ENCODE peak calls at places on chromosome 1, in six cellular contexts. One of them, this sample, is unnamed.

GRCh38 chr1:30773722-30774121 is 16.1 kb upstream of the LAPTM5 start:
- DNase-seq in fibroblast of lung: no peak
- DNase-seq in mammary epithelial cell: no peak
- DNase-seq in astrocyte: no peak
- DNase-seq in MM.1S: no peak
- DNase-seq in PC-9: no peak
- DNase-seq in this sample: no peak

GRCh38 chr1:45863117-45863670 is 59.8 kb downstream of the MAST2 start:
- DNase-seq in mammary epithelial cell: no peak
- DNase-seq in MM.1S: no peak
- DNase-seq in fibroblast of lung: no peak
- DNase-seq in astrocyte: no peak
- DNase-seq in PC-9: no peak
- DNase-seq in this sample: no peak

GRCh38 chr1:55318111-55318817 is 103.1 kb upstream of the USP24 start:
- DNase-seq in mammary epithelial cell: no peak
- DNase-seq in fibroblast of lung: peak; percentile 39
- DNase-seq in astrocyte: peak; percentile 49
- DNase-seq in MM.1S: no peak
- DNase-seq in PC-9: no peak
- DNase-seq in this sample: no peak

GRCh38 chr1:44515416-44515815 is 110.4 kb downstream of the RNF220 start:
- DNase-seq in mammary epithelial cell: peak; percentile 67
- DNase-seq in MM.1S: no peak
- DNase-seq in astrocyte: peak; percentile 64
- DNase-seq in fibroblast of lung: no peak
- DNase-seq in PC-9: no peak
- DNase-seq in this sample: peak; percentile 93

GRCh38 chr1:234781241-234782056 is 171.5 kb upstream of the IRF2BP2 start:
- DNase-seq in mammary epithelial cell: no peak
- DNase-seq in PC-9: no peak
- DNase-seq in MM.1S: no peak
- DNase-seq in fibroblast of lung: no peak
- DNase-seq in astrocyte: no peak
- DNase-seq in this sample: peak; percentile 13

GRCh38 chr1:34781844-34782391 is 904 bp downstream of the GJB3 start:
- DNase-seq in astrocyte: no peak
- DNase-seq in mammary epithelial cell: peak; percentile 72
- DNase-seq in PC-9: peak; percentile 77
- DNase-seq in fibroblast of lung: no peak
- DNase-seq in MM.1S: no peak
- DNase-seq in this sample: peak; percentile 86

GRCh38 chr1:223837206-223837605 is 8.5 kb downstream of the TP53BP2 start:
- DNase-seq in mammary epithelial cell: no peak
- DNase-seq in MM.1S: peak; percentile 50
- DNase-seq in astrocyte: no peak
- DNase-seq in fibroblast of lung: peak; percentile 61
- DNase-seq in PC-9: no peak
- DNase-seq in this sample: no peak

GRCh38 chr1:81978945-81979344 is 178.2 kb downstream of the ADGRL2 start:
- DNase-seq in mammary epithelial cell: no peak
- DNase-seq in astrocyte: peak; percentile 4
- DNase-seq in MM.1S: no peak
- DNase-seq in fibroblast of lung: no peak
- DNase-seq in PC-9: no peak
- DNase-seq in this sample: no peak

GRCh38 chr1:65434760-65435159 is 14.3 kb downstream of the LEPR start:
- DNase-seq in fibroblast of lung: no peak
- DNase-seq in PC-9: peak; percentile 79
- DNase-seq in MM.1S: no peak
- DNase-seq in astrocyte: no peak
- DNase-seq in mammary epithelial cell: peak; percentile 84
- DNase-seq in this sample: no peak

GRCh38 chr1:217029311-217030157 is 306.3 kb upstream of the ESRRG start:
- DNase-seq in PC-9: peak; percentile 37
- DNase-seq in fibroblast of lung: peak; percentile 70
- DNase-seq in MM.1S: no peak
- DNase-seq in astrocyte: peak; percentile 86
- DNase-seq in mammary epithelial cell: peak; percentile 95
- DNase-seq in this sample: peak; percentile 99

GRCh38 chr1:228109962-228110488 is 926 bp upstream of the MRPL55 start:
- DNase-seq in MM.1S: no peak
- DNase-seq in astrocyte: peak; percentile 20
- DNase-seq in fibroblast of lung: no peak
- DNase-seq in PC-9: no peak
- DNase-seq in mammary epithelial cell: no peak
- DNase-seq in this sample: peak; percentile 30

GRCh38 chr1:204335533-204335932 is 24.2 kb downstream of the PLEKHA6 start:
- DNase-seq in fibroblast of lung: no peak
- DNase-seq in PC-9: no peak
- DNase-seq in MM.1S: no peak
- DNase-seq in astrocyte: no peak
- DNase-seq in mammary epithelial cell: no peak
- DNase-seq in this sample: no peak
- H3K79me2 ChIP-seq in fibroblast of lung: no peaks in the 10 kb centered on the region
- H3K79me2 ChIP-seq in PC-9: peaks cover 48% of the 10 kb centered on the region
- H3K79me2 ChIP-seq in MM.1S: no peaks in the 10 kb centered on the region
- H3K79me2 ChIP-seq in astrocyte: no peaks in the 10 kb centered on the region
- H3K79me2 ChIP-seq in mammary epithelial cell: no peaks in the 10 kb centered on the region
- H3K79me2 ChIP-seq in this sample: peaks cover 89% of the 10 kb centered on the region

DNA sequence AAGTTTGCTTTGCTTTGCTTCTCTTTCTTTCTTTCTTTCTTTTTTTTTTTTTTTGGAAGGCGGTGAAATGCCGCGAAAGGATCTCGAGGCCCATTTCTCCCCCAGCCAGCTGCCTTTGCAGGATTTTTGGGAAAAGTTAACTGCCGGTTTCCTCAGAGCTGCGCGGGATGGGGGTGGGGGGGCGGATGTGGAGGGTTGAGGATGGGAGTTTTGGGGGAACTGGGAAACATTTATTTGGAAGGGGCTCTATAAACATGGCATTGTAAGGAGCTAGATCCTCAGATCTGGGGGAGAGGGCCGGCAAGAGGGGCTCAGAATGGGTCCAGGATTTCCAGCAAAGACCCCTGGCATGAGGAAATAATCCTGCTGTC is 1.1 kb downstream of the ZNF362 start:
- DNase-seq in MM.1S: no peak
- DNase-seq in PC-9: no peak
- DNase-seq in astrocyte: no peak
- DNase-seq in mammary epithelial cell: no peak
- DNase-seq in fibroblast of lung: no peak
- DNase-seq in this sample: no peak
- H2AFZ ChIP-seq in MM.1S: peak overlapping the region; percentile 42
- H2AFZ ChIP-seq in PC-9: peak overlapping the region; percentile 84
- H2AFZ ChIP-seq in astrocyte: peak overlapping the region; percentile 34
- H2AFZ ChIP-seq in mammary epithelial cell: peak overlapping the region; percentile 76
- H2AFZ ChIP-seq in fibroblast of lung: peak overlapping the region; percentile 62
- H2AFZ ChIP-seq in this sample: peak overlapping the region; percentile 88

DNA sequence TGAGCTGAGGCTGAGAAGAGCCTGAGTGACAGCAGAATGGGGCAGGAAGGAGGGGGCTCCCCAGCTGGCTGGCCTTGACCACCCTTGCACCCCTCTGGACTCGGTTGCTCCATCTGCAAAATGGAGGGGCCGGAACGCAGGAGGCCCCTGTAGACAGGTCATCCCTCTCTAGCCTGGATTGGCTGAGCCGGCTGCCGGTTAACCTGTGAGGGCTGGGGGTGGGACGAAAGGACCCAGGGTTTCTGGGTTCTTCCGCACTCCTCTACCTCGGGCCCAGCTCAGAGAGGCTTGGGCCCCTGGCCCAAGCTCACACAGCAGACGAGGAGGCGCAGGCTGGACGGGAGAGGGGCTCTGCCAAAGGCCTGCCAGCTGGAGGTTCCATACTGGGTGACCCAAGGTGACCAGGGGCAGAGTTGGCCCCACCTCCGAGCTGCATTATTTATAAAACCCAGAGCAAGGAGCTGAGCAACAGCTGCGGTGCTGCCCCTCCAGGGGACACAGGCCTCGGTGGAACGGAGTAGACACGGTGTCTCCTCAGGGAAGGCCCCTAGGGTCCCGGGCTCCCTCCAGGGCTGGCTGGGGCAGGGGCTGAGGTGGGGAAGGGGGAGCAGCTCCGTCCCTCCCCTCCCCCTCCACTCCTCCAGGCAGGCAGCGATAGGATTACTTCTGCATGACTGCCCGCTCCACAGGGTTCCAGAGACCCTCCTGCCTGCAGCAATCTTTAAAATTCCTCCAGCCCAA is 11.2 kb downstream of the AHDC1 start:
- DNase-seq in fibroblast of lung: no peak
- DNase-seq in PC-9: no peak
- DNase-seq in astrocyte: no peak
- DNase-seq in mammary epithelial cell: no peak
- DNase-seq in MM.1S: no peak
- DNase-seq in this sample: no peak
- H3K79me2 ChIP-seq in fibroblast of lung: peaks cover 72% of the 10 kb centered on the region
- H3K79me2 ChIP-seq in PC-9: no peaks in the 10 kb centered on the region
- H3K79me2 ChIP-seq in astrocyte: peaks cover 90% of the 10 kb centered on the region
- H3K79me2 ChIP-seq in mammary epithelial cell: peaks cover 100% of the 10 kb centered on the region
- H3K79me2 ChIP-seq in MM.1S: no peaks in the 10 kb centered on the region
- H3K79me2 ChIP-seq in this sample: peaks cover 89% of the 10 kb centered on the region

GRCh38 chr1:165316153-165316772 is 40.3 kb downstream of the LMX1A start:
- DNase-seq in PC-9: no peak
- DNase-seq in mammary epithelial cell: no peak
- DNase-seq in astrocyte: no peak
- DNase-seq in MM.1S: no peak
- DNase-seq in fibroblast of lung: no peak
- DNase-seq in this sample: no peak
- H2AFZ ChIP-seq in PC-9: no peak overlapping the region
- H2AFZ ChIP-seq in mammary epithelial cell: no peak overlapping the region
- H2AFZ ChIP-seq in astrocyte: no peak overlapping the region
- H2AFZ ChIP-seq in MM.1S: no peak overlapping the region
- H2AFZ ChIP-seq in fibroblast of lung: no peak overlapping the region
- H2AFZ ChIP-seq in this sample: no peak overlapping the region

This sample was measured in PC-3.